ENCODE peak calls at places on chromosome 12, in ten cellular contexts. A is substantia nigra; I is stimulated activated CD8-positive, alpha-beta memory T cell treated with anti-CD3 and anti-CD28 coated beads, Interleukin-15, amount 100 ng/mL, for 24 hours; M is ELF-1; E is NCI-H1436; N is breast epithelium; Y is left colon; X is heart right ventricle; L is choroid plexus epithelial cell; U is tibial artery. K is an unnamed sample.

GRCh38 chr12:70609739-70610491 is 27.3 kb downstream of the PTPRB start:
- DNase-seq in A (no peak), I (no peak), M (peak; percentile 52), E (no peak), N (no peak), Y (peak; percentile 63), X (peak; percentile 64), L (no peak), U (peak; percentile 37), K (peak; percentile 81)

GRCh38 chr12:22018860-22019259 is 27.2 kb upstream of the CMAS start:
- DNase-seq in A (no peak), I (no peak), M (no peak), E (no peak), N (no peak), Y (no peak), X (no peak), L (peak; percentile 24), U (no peak), K (no peak)

GRCh38 chr12:52969828-52970569 is 21.1 kb downstream of the KRT18 start:
- DNase-seq in A (no peak), I (no peak), M (no peak), E (no peak), N (peak; percentile 46), Y (peak; percentile 92), X (peak; percentile 56), L (no peak), U (no peak), K (peak; percentile 86)

GRCh38 chr12:121748218-121748570 is 35.6 kb downstream of the TMEM120B start:
- DNase-seq in A (no peak), I (no peak), M (no peak), E (no peak), N (no peak), Y (no peak), X (no peak), L (no peak), U (no peak), K (no peak)

GRCh38 chr12:123912415-123913385 is 59.9 kb downstream of the CCDC92 start:
- DNase-seq in A (no peak), I (no peak), M (no peak), E (peak; percentile 31), N (no peak), Y (no peak), X (no peak), L (no peak), U (no peak), K (no peak)

GRCh38 chr12:92029136-92029535 is 116.5 kb downstream of the BTG1 start:
- DNase-seq in A (no peak), I (no peak), M (no peak), E (no peak), N (no peak), Y (no peak), X (no peak), L (no peak), U (no peak), K (no peak)

GRCh38 chr12:2834581-2835491 is at the start of gene NRIP2:
- DNase-seq in A (peak; percentile 58), I (no peak), M (peak; percentile 35), E (no peak), N (no peak), Y (no peak), X (peak; percentile 43), L (peak; percentile 74), U (no peak), K (peak; percentile 61)

GRCh38 chr12:49868952-49869815 is 26.3 kb upstream of the BCDIN3D start:
- DNase-seq in A (no peak), I (no peak), M (peak; percentile 85), E (peak; percentile 76), N (peak; percentile 57), Y (peak; percentile 73), X (peak; percentile 92), L (peak; percentile 98), U (peak; percentile 86), K (peak; percentile 98)

GRCh38 chr12:3147260-3147659 is 70.1 kb downstream of the TSPAN9 start:
- DNase-seq in A (no peak), I (no peak), M (no peak), E (no peak), N (no peak), Y (no peak), X (no peak), L (no peak), U (no peak), K (no peak)

GRCh38 chr12:28535216-28535615 is 345.0 kb downstream of the CCDC91 start:
- DNase-seq in A (no peak), I (no peak), M (no peak), E (no peak), N (no peak), Y (no peak), X (no peak), L (peak; percentile 78), U (no peak), K (no peak)

GRCh38 chr12:87368259-87368658 is 660.9 kb downstream of the C12orf50 start:
- DNase-seq in A (no peak), I (no peak), M (no peak), E (peak; percentile 66), N (no peak), Y (no peak), X (no peak), L (no peak), U (no peak), K (no peak)

GRCh38 chr12:130743606-130744005 is 27.5 kb upstream of the RIMBP2 start:
- DNase-seq in A (no peak), I (no peak), M (no peak), E (no peak), N (no peak), Y (no peak), X (no peak), L (no peak), U (no peak), K (no peak)

GRCh38 chr12:27048822-27049752 is 26.7 kb downstream of the MED21 start:
- DNase-seq in A (no peak), I (no peak), M (no peak), E (no peak), N (no peak), Y (no peak), X (no peak), L (peak; percentile 89), U (no peak), K (no peak)

GRCh38 chr12:122437656-122438121 is 15.2 kb upstream of the CLIP1 start:
- DNase-seq in A (peak; percentile 1), I (no peak), M (no peak), E (no peak), N (peak; percentile 47), Y (peak; percentile 50), X (peak; percentile 38), L (peak; percentile 22), U (peak; percentile 50), K (no peak)

GRCh38 chr12:40473979-40474378 is 218.3 kb upstream of the CNTN1 start:
- DNase-seq in A (no peak), I (no peak), M (no peak), E (no peak), N (no peak), Y (no peak), X (no peak), L (no peak), U (no peak), K (no peak)

GRCh38 chr12:105706321-105706972 is 376.0 kb downstream of the C12orf75 start:
- DNase-seq in A (no peak), I (no peak), M (peak; percentile 85), E (peak; percentile 60), N (no peak), Y (no peak), X (peak; percentile 19), L (peak; percentile 64), U (peak; percentile 30), K (peak; percentile 98)

GRCh38 chr12:52813885-52814709 is at the start of gene KRT4:
- DNase-seq in A (no peak), I (no peak), M (no peak), E (no peak), N (no peak), Y (no peak), X (no peak), L (no peak), U (no peak), K (no peak)

GRCh38 chr12:47946413-47947107 is 16.8 kb upstream of the TMEM106C start:
- DNase-seq in A (no peak), I (no peak), M (no peak), E (no peak), N (no peak), Y (peak; percentile 34), X (no peak), L (peak; percentile 28), U (no peak), K (peak; percentile 68)

GRCh38 chr12:88578274-88578673 is 2.0 kb downstream of the KITLG start:
- DNase-seq in A (no peak), I (no peak), M (no peak), E (no peak), N (no peak), Y (no peak), X (no peak), L (peak; percentile 26), U (no peak), K (peak; percentile 61)

GRCh38 chr12:1842905-1843640 is 22.7 kb downstream of the LRTM2 start:
- DNase-seq in A (no peak), I (no peak), M (no peak), E (no peak), N (no peak), Y (peak; percentile 14), X (no peak), L (no peak), U (no peak), K (peak; percentile 50)

GRCh38 chr12:53688134-53688533 is 12.3 kb upstream of the ATP5MC2 start:
- DNase-seq in A (no peak), I (no peak), M (no peak), E (no peak), N (no peak), Y (no peak), X (no peak), L (no peak), U (no peak), K (no peak)

GRCh38 chr12:24898606-24899005 is 50.3 kb downstream of the BCAT1 start:
- DNase-seq in A (no peak), I (no peak), M (no peak), E (no peak), N (no peak), Y (no peak), X (no peak), L (peak; percentile 49), U (no peak), K (no peak)

GRCh38 chr12:64583395-64584172 is 26.7 kb upstream of the RASSF3 start:
- DNase-seq in A (no peak), I (no peak), M (no peak), E (no peak), N (no peak), Y (no peak), X (no peak), L (peak; percentile 49), U (no peak), K (no peak)

GRCh38 chr12:121005346-121005815 is 10.9 kb downstream of the C12orf43 start:
- DNase-seq in A (no peak), I (no peak), M (peak; percentile 88), E (peak; percentile 15), N (no peak), Y (peak; percentile 47), X (no peak), L (peak; percentile 63), U (no peak), K (peak; percentile 92)

GRCh38 chr12:6534914-6535696 is 788 bp downstream of the GAPDH start:
- DNase-seq in A (no peak), I (no peak), M (peak; percentile 82), E (peak; percentile 61), N (peak; percentile 63), Y (peak; percentile 77), X (peak; percentile 74), L (peak; percentile 88), U (peak; percentile 86), K (peak; percentile 79)

GRCh38 chr12:93662961-93663728 is 14.0 kb upstream of the CRADD start:
- DNase-seq in A (no peak), I (no peak), M (no peak), E (no peak), N (no peak), Y (no peak), X (no peak), L (peak; percentile 50), U (peak; percentile 37), K (no peak)

GRCh38 chr12:47530050-47530449 is 175.8 kb downstream of the RPAP3 start:
- DNase-seq in A (no peak), I (no peak), M (no peak), E (no peak), N (no peak), Y (no peak), X (no peak), L (no peak), U (no peak), K (no peak)

GRCh38 chr12:39752482-39753147 is 133.0 kb upstream of the ABCD2 start:
- DNase-seq in A (no peak), I (no peak), M (no peak), E (no peak), N (no peak), Y (no peak), X (no peak), L (no peak), U (no peak), K (no peak)

K was measured in islet precursor cell.